ENCODE peak calls at places on chromosomes 5 and 9, in seven cellular contexts. D is mammary epithelial cell; R is kidney epithelial cell; S is body of pancreas; M is GM23338; Z is hepatocyte; U is CD4-positive, alpha-beta memory T cell. E is an unnamed sample. For H3K27me3, the result is how much of the 10 kb centered on the place peaks cover.

GRCh38 chr5:56574778-56575177 is 240.6 kb upstream of the MAP3K1 start:
- DNase-seq in D (no peak), R (no peak), S (no peak), M (no peak), Z (no peak), U (no peak), E (no peak)

GRCh38 chr9:86020731-86021130 is 78.6 kb downstream of the GOLM1 start:
- DNase-seq in D (no peak), R (no peak), S (no peak), M (no peak), Z (no peak), U (no peak), E (no peak)

GRCh38 chr5:148998174-148998797 is 64.6 kb downstream of the SH3TC2 start:
- DNase-seq in D (peak), R (no peak), S (peak), M (peak), Z (peak), U (peak), E (peak)

GRCh38 chr5:149464796-149465489 is 85.9 kb upstream of the IL17B start:
- DNase-seq in D (no peak), R (no peak), S (peak), M (no peak), Z (peak), U (no peak), E (no peak)

GRCh38 chr9:99752710-99753109 is 69.0 kb upstream of the NR4A3 start:
- DNase-seq in D (peak), R (peak), S (no peak), M (no peak), Z (no peak), U (no peak), E (no peak)

GRCh38 chr9:82651474-82651873 is 411.5 kb downstream of the RASEF start:
- DNase-seq in D (no peak), R (no peak), S (no peak), M (peak), Z (no peak), U (no peak), E (no peak)

GRCh38 chr5:40227366-40227765 is 452.3 kb upstream of the PTGER4 start:
- DNase-seq in D (no peak), R (no peak), S (no peak), M (no peak), Z (no peak), U (no peak), E (no peak)

GRCh38 chr5:103037673-103038455 is 82.1 kb downstream of the GIN1 start:
- DNase-seq in D (no peak), R (no peak), S (no peak), M (no peak), Z (no peak), U (no peak), E (no peak)

GRCh38 chr5:113250341-113250953 is 184.3 kb downstream of the TSSK1B start:
- DNase-seq in D (no peak), R (no peak), S (peak), M (no peak), Z (peak), U (no peak), E (no peak)

GRCh38 chr5:39826051-39826450 is 401.3 kb upstream of the DAB2 start:
- DNase-seq in D (no peak), R (no peak), S (no peak), M (no peak), Z (no peak), U (no peak), E (no peak)

GRCh38 chr5:135549413-135549812 is 13.6 kb upstream of the NEUROG1 start:
- DNase-seq in D (no peak), R (no peak), S (no peak), M (no peak), Z (no peak), U (no peak), E (no peak)

GRCh38 chr5:135547590-135548254 is 12.0 kb upstream of the NEUROG1 start:
- DNase-seq in D (no peak), R (no peak), S (no peak), M (no peak), Z (no peak), U (no peak), E (no peak)

GRCh38 chr5:135553688-135554462 is 18.1 kb upstream of the NEUROG1 start:
- DNase-seq in D (peak), R (no peak), S (peak), M (peak), Z (peak), U (no peak), E (no peak)

GRCh38 chr5:135555530-135555929 is 19.8 kb upstream of the NEUROG1 start:
- DNase-seq in D (no peak), R (no peak), S (no peak), M (no peak), Z (no peak), U (no peak), E (no peak)

GRCh38 chr5:135551593-135552447 is 16.1 kb upstream of the NEUROG1 start:
- DNase-seq in D (peak), R (no peak), S (peak), M (peak), Z (peak), U (peak), E (peak)
- H3K27me3 ChIP-seq in D (under half), R (half or more), S (under half), M (half or more), Z (half or more), U (under half), E (under half)

GRCh38 chr5:126971455-126972019 is 58.8 kb downstream of the MARCHF3 start:
- DNase-seq in D (no peak), R (no peak), S (no peak), M (no peak), Z (no peak), U (no peak), E (no peak)
- H3K4me3 ChIP-seq in D (no peak), R (no peak), S (no peak), M (no peak), Z (no peak), U (no peak), E (no peak)

DNA sequence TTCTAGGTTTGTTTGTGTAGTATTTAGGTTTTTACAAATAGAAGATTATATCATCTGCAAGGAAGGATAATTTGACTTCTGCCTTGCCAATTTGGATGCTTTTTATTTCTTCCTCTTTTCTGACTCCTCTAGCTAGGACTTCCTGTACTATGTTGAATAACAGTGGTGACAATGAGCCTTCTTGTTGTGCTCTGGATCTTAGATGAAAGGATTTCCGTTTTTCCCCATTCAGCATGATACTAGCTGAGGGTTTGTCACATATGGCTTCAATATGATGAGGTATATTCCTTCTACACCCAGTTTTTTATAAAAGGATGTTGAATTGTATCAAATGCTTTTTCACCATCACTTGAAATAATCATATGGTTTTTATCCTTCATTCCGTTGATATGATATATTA is 101.4 kb downstream of the FBXO4 start:
- DNase-seq in D (no peak), R (no peak), S (no peak), M (no peak), Z (no peak), U (no peak), E (no peak)
- H3K27me3 ChIP-seq in D (under half), R (under half), S (under half), M (under half), Z (under half), U (under half), E (under half)

GRCh38 chr5:140145818-140146522 is 20.2 kb downstream of the IGIP start:
- DNase-seq in D (peak), R (peak), S (peak), M (peak), Z (peak), U (peak), E (peak)
- H3K4me3 ChIP-seq in D (no peak), R (peak), S (no peak), M (peak), Z (peak), U (no peak), E (peak)

GRCh38 chr5:159104759-159105317 is 5.1 kb upstream of the EBF1 start:
- DNase-seq in D (no peak), R (no peak), S (no peak), M (peak), Z (no peak), U (no peak), E (no peak)

GRCh38 chr5:159104058-159104651 is 4.4 kb upstream of the EBF1 start:
- DNase-seq in D (no peak), R (no peak), S (no peak), M (peak), Z (peak), U (no peak), E (no peak)

GRCh38 chr5:159106569-159107282 is 7.0 kb upstream of the EBF1 start:
- DNase-seq in D (peak), R (no peak), S (peak), M (peak), Z (peak), U (peak), E (peak)

GRCh38 chr5:159106193-159106568 is 6.5 kb upstream of the EBF1 start:
- DNase-seq in D (no peak), R (no peak), S (no peak), M (no peak), Z (no peak), U (no peak), E (no peak)

GRCh38 chr5:159105318-159106053 is 5.8 kb upstream of the EBF1 start:
- DNase-seq in D (no peak), R (no peak), S (no peak), M (peak), Z (no peak), U (no peak), E (no peak)
- H3K27me3 ChIP-seq in D (under half), R (half or more), S (under half), M (half or more), Z (half or more), U (under half), E (under half)

DNA sequence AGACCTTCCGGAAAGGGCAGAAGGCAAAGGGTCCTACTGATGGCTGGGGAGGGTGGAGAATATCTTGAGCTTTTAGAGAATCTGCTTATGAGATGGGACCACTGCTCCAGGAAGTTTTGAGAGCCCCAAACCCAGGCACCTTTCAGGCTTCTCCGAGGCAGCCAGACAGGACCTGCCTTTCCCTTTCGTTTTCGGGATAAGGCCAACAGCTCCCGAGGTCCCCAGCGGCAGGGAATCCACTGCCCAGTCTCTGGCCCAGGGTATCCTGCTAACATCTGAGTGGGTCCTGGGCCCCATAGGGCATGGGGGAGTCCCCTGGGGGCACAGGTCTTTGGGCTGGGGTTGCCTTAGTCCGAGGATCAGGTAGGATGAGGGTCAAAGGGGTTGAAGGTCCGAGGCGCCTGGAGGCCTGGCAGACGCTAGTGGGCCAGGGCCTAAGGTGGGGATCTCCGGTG is 3.3 kb downstream of the PITX1 start:
- DNase-seq in D (no peak), R (no peak), S (no peak), M (peak), Z (no peak), U (no peak), E (no peak)
- H3K4me3 ChIP-seq in D (peak), R (no peak), S (peak), M (peak), Z (peak), U (no peak), E (no peak)

GRCh38 chr9:135082536-135082935 is 4.9 kb upstream of the OLFM1 start:
- DNase-seq in D (no peak), R (no peak), S (no peak), M (no peak), Z (no peak), U (no peak), E (no peak)
- H3K27me3 ChIP-seq in D (under half), R (under half), S (under half), M (under half), Z (under half), U (under half), E (under half)